ENCODE peak calls at places on chromosomes 3 and 15, in six cellular contexts. F is neuronal stem cell, Y is MM.1S, Q is A549, K is HepG2, W is endothelial cell of umbilical vein. M is an unnamed sample.

GRCh38 chr3:12508316-12508715 is 24.0 kb downstream of the TSEN2 start:
- DNase-seq in F (no peak), Y (no peak), Q (peak; percentile 19), K (no peak), W (peak; percentile 76), M (peak; percentile 99)

GRCh38 chr3:64353256-64353655 is 128.0 kb upstream of the PRICKLE2 start:
- DNase-seq in F (no peak), Y (peak; percentile 24), Q (no peak), K (no peak), W (peak; percentile 18), M (peak; percentile 48)

GRCh38 chr15:38617831-38618230 is 53.2 kb upstream of the RASGRP1 start:
- DNase-seq in F (no peak), Y (no peak), Q (no peak), K (no peak), W (no peak), M (no peak)

GRCh38 chr3:138442433-138442832 is 8.0 kb downstream of the ESYT3 start:
- DNase-seq in F (no peak), Y (no peak), Q (peak; percentile 78), K (peak; percentile 59), W (no peak), M (peak; percentile 76)

GRCh38 chr15:70088887-70089691 is 8.6 kb downstream of the TLE3 start:
- DNase-seq in F (no peak), Y (no peak), Q (no peak), K (no peak), W (no peak), M (peak; percentile 79)

GRCh38 chr15:99929266-99929665 is 196.0 kb upstream of the LYSMD4 start:
- DNase-seq in F (no peak), Y (no peak), Q (no peak), K (no peak), W (no peak), M (no peak)

GRCh38 chr3:37961622-37962455 is 28.7 kb upstream of the VILL start:
- DNase-seq in F (no peak), Y (no peak), Q (no peak), K (no peak), W (peak; percentile 61), M (no peak)

GRCh38 chr3:62928256-62928655 is 53.0 kb upstream of the CADPS start:
- DNase-seq in F (no peak), Y (no peak), Q (no peak), K (no peak), W (no peak), M (no peak)

GRCh38 chr3:147655236-147655635 is 246.1 kb downstream of the ZIC1 start:
- DNase-seq in F (no peak), Y (no peak), Q (no peak), K (no peak), W (no peak), M (peak; percentile 87)

GRCh38 chr3:55189359-55189801 is 261.5 kb upstream of the LRTM1 start:
- DNase-seq in F (no peak), Y (no peak), Q (no peak), K (no peak), W (no peak), M (peak; percentile 97)

GRCh38 chr15:51499379-51499976 is 123.1 kb downstream of the DMXL2 start:
- DNase-seq in F (no peak), Y (peak; percentile 55), Q (peak; percentile 54), K (peak; percentile 43), W (peak; percentile 59), M (peak; percentile 39)

GRCh38 chr3:78633626-78634025 is 1134.2 kb downstream of the ROBO1 start:
- DNase-seq in F (no peak), Y (no peak), Q (no peak), K (no peak), W (no peak), M (peak; percentile 5)

GRCh38 chr3:72397586-72397985 is 450.7 kb downstream of the SHQ1 start:
- DNase-seq in F (no peak), Y (no peak), Q (no peak), K (no peak), W (no peak), M (no peak)

GRCh38 chr3:16801223-16801622 is 83.5 kb upstream of the PLCL2 start:
- DNase-seq in F (no peak), Y (peak; percentile 20), Q (no peak), K (no peak), W (no peak), M (no peak)

GRCh38 chr15:100710744-100711478 is 108.5 kb downstream of the ASB7 start:
- DNase-seq in F (no peak), Y (no peak), Q (no peak), K (no peak), W (no peak), M (no peak)

GRCh38 chr15:23736291-23736690 is 49.2 kb upstream of the NDN start:
- DNase-seq in F (no peak), Y (no peak), Q (no peak), K (no peak), W (no peak), M (no peak)

GRCh38 chr3:38579551-38580449 is 69.7 kb downstream of the SCN5A start:
- DNase-seq in F (no peak), Y (no peak), Q (no peak), K (no peak), W (no peak), M (peak; percentile 14)

GRCh38 chr3:193982258-193982659 is 153.7 kb upstream of the HES1 start:
- DNase-seq in F (no peak), Y (no peak), Q (no peak), K (no peak), W (peak; percentile 43), M (peak; percentile 89)

GRCh38 chr15:77642793-77643430 is 10.2 kb upstream of the LINGO1 start:
- DNase-seq in F (no peak), Y (no peak), Q (no peak), K (peak; percentile 9), W (no peak), M (no peak)

GRCh38 chr15:59232476-59232875 is 25.8 kb downstream of the LDHAL6B start:
- DNase-seq in F (no peak), Y (no peak), Q (no peak), K (no peak), W (peak; percentile 96), M (peak; percentile 85)

GRCh38 chr3:98967758-98968157 is 66.3 kb upstream of the DCBLD2 start:
- DNase-seq in F (no peak), Y (no peak), Q (no peak), K (no peak), W (peak; percentile 75), M (no peak)

GRCh38 chr3:98968347-98968746 is 66.9 kb upstream of the DCBLD2 start:
- DNase-seq in F (no peak), Y (no peak), Q (no peak), K (no peak), W (peak; percentile 34), M (no peak)

GRCh38 chr3:98968824-98969223 is 67.3 kb upstream of the DCBLD2 start:
- DNase-seq in F (no peak), Y (no peak), Q (no peak), K (no peak), W (no peak), M (no peak)

GRCh38 chr3:98971183-98971681 is 69.7 kb upstream of the DCBLD2 start:
- DNase-seq in F (no peak), Y (no peak), Q (no peak), K (peak; percentile 51), W (peak; percentile 88), M (peak; percentile 53)

DNA sequence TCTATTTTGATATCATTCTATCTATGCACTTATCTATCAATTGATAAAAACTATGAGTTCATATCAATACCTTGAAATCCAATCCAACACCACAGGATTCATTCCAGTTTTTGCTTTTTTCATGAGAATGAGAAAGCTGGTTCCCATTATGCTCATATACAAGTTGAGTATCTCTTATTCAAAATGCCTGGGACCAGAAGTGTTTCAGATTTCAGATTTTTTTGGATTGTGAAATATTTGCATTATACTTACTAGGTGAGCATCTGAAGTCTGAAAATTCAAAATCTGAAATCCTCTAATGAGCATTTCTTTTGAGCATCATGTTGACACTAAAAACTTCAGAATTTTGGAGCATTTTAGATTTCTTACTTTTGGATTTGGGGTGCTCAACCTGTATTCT is 67.8 kb upstream of the DCBLD2 start:
- DNase-seq in F (no peak), Y (no peak), Q (no peak), K (no peak), W (no peak), M (no peak)
- H3K27ac ChIP-seq in F (no peak overlapping the region), Y (no peak overlapping the region), Q (peak overlapping the region; percentile 97), K (no peak overlapping the region), W (peak overlapping the region; percentile 69), M (no peak overlapping the region)

DNA sequence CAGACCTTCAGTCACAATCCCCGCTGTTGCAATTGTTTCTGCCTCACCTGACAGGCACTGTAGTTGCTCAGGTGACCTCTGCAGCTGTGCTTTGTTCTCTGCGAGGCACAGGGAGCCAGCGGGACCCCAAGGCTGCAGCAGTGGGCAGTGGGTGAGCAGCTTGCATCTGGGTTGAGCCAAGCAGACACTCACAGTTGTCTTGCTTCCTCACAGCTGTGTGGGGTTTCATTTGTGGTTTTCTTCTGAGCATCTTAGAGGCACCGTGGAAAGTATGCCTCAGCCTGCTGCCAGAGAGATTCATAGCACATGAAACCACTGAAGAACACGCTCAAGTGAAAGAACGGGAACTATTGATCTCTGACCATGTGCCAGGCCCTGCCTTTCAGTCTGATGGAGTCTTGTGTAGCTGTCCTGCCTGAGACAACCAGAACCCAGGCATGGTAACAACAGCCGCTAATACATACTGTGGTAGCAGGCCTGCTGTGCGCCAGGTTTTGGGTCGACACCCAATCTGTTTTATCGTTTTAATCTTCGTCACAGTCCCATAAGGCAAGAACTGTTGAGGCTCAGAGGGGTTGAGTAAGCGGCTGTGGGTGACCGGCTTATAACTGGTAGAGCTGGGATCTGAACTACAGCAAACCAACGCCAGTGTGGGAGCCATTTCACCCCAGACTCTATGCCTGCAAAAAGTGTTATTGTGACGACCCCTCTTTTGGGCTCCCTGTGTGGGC is 33.4 kb downstream of the GRK7 start:
- DNase-seq in F (no peak), Y (peak; percentile 91), Q (no peak), K (no peak), W (peak; percentile 6), M (peak; percentile 85)
- H3K4me3 ChIP-seq in F (no peak overlapping the region), Y (no peak overlapping the region), Q (no peak overlapping the region), K (no peak overlapping the region), W (peak overlapping the region; percentile 3), M (no peak overlapping the region)

GRCh38 chr15:43275736-43276562 is 9.2 kb upstream of the TGM5 start:
- DNase-seq in F (no peak), Y (no peak), Q (no peak), K (no peak), W (no peak), M (no peak)

GRCh38 chr15:43276563-43277200 is 10.0 kb upstream of the TGM5 start:
- DNase-seq in F (no peak), Y (no peak), Q (no peak), K (no peak), W (no peak), M (no peak)

GRCh38 chr15:43277231-43277823 is 10.6 kb upstream of the TGM5 start:
- DNase-seq in F (no peak), Y (no peak), Q (no peak), K (no peak), W (no peak), M (no peak)

GRCh38 chr15:43273243-43273642 is 6.5 kb upstream of the TGM5 start:
- DNase-seq in F (no peak), Y (no peak), Q (no peak), K (no peak), W (no peak), M (no peak)

GRCh38 chr15:43274136-43274535 is 7.4 kb upstream of the TGM5 start:
- DNase-seq in F (no peak), Y (no peak), Q (no peak), K (no peak), W (no peak), M (no peak)
- H3K4me2 ChIP-seq in F (no peak overlapping the region), Y (no peak overlapping the region), Q (no peak overlapping the region), K (no peak overlapping the region), W (no peak overlapping the region), M (no peak overlapping the region)

GRCh38 chr15:81075272-81075671 is 58.8 kb upstream of the CFAP161 start:
- DNase-seq in F (no peak), Y (no peak), Q (no peak), K (no peak), W (no peak), M (no peak)
- H3K27ac ChIP-seq in F (no peak overlapping the region), Y (no peak overlapping the region), Q (no peak overlapping the region), K (no peak overlapping the region), W (no peak overlapping the region), M (no peak overlapping the region)